ENCODE peak calls at places on chromosome 22, in four cellular contexts. C is prostate gland, P is lung, H is sigmoid colon. Z is an unnamed sample.

GRCh38 chr22:48860557-48860956 is 967.1 kb downstream of the BRD1 start:
- DNase-seq in H (peak), P (no peak), C (no peak), Z (no peak)

GRCh38 chr22:50169774-50170341 is 673 bp upstream of the PANX2 start:
- DNase-seq in C (no peak), H (peak), P (no peak), Z (peak)

GRCh38 chr22:23394525-23395326 is 185.4 kb downstream of the IGLL1 start:
- DNase-seq in C (no peak), H (peak), P (no peak), Z (no peak)

GRCh38 chr22:21652547-21653545 is 10.7 kb downstream of the SDF2L1 start:
- DNase-seq in C (no peak), P (no peak), H (no peak), Z (no peak)

GRCh38 chr22:50340157-50340879 is 2.8 kb upstream of the PPP6R2 start:
- DNase-seq in C (no peak), H (no peak), P (no peak), Z (no peak)

GRCh38 chr22:22892096-22893052 is 4.8 kb downstream of the IGLL5 start:
- DNase-seq in H (peak), P (no peak), C (no peak), Z (no peak)

GRCh38 chr22:30432096-30432495 is 6.5 kb downstream of the MTFP1 start:
- DNase-seq in P (no peak), H (no peak), C (no peak), Z (no peak)

GRCh38 chr22:31250740-31251330 is 38.7 kb downstream of the LIMK2 start:
- DNase-seq in C (peak), H (no peak), P (no peak), Z (no peak)

GRCh38 chr22:40183029-40183581 is 5.4 kb downstream of the TNRC6B start:
- DNase-seq in C (peak), P (no peak), H (peak), Z (peak)

DNA sequence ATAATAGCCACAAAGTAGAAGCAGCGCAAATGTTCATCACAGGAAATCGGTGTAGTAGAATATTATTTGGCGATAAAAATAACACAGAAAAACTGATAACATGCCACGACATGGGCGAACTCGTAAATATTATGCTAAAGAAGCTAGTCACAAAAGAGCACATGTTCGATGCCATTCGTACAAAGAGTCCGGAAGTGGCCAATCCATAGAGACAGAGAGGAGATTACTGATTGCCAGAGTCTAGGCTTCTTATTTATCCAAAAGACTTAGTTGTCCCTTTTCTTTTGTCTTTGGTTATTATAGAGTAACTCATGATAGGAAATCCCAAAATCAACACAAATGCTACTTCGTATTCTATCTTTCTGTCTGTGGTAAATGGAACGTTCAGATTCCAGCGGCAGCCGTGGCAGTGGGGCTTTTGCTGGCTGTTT is 56.5 kb downstream of the MED15 start:
- DNase-seq in H (peak), P (no peak), C (no peak), Z (no peak)
- H3K27ac ChIP-seq in H (no peak), P (no peak), C (no peak), Z (no peak)

GRCh38 chr22:19360300-19360792 is 68.8 kb upstream of the CLTCL1 start:
- DNase-seq in P (no peak), C (no peak), H (no peak), Z (no peak)
- H3K27ac ChIP-seq in P (no peak), C (no peak), H (no peak), Z (no peak)

DNA sequence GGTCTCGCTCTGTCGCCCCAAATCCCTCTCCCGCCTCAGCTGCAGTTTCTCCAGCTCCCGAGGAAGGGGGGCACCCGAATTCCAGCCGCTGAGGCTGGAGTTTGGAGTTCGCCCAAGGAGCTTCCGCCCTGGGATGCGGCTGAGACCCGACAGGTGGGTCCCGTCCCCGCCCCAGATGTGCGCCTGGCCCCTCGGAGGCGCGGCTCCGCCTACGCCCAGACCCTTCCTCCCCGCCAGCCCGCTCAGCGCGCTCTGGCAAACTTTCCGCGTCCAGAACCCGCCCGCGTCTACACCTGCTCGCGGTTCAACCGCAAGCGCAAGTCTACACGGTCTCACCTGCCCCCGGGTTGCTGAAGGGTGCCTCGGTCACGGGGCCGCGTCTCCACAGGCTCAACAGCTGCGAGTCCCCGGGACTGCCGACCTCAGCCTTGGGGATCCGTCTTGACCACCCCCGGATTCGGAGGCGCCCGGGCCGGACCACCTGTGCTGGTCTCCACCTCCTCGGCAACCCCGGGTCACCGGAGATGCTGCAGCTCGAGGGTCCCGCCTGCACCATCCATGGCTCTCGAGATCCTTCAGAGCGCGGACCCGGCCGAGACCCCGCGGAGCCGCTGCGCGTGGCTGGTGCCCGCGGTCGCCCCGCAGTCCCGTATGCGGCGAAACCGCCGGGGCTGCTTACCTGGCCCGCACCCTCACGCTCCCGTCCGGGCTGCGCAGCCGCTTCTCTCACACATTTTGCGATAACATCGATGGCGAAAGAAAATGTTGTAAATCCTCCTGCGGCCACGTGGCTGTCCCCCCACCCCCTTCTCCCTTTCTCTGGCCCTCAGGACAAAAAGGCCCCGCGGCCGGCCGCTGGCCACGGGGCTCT is 63.6 kb downstream of the NFAM1 start:
- DNase-seq in H (peak), P (no peak), C (no peak), Z (peak)
- H3K27ac ChIP-seq in H (peak), P (no peak), C (peak), Z (no peak)

DNA sequence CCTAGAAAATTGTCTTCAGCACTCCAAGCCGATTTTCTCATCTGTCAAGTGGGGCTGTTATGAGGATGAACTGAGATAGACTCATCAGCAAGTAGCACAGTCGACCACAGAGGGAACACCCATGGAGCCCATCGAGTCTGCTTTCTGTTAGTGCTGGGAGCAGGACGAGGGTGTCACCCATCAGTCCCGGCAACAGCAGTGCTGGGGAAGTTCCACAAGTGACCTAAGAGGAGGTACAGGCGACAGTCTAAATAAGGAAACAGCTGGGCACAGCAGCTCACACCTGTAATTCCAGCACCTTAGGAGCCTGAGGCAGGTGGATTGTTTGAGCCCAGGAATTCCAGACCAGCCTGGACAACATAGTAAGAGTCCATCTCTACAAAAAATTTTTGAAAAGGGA is 9.7 kb downstream of the RTL6 start:
- DNase-seq in H (no peak), P (no peak), C (no peak), Z (no peak)
- H3K27ac ChIP-seq in H (no peak), P (no peak), C (no peak), Z (no peak)

DNA sequence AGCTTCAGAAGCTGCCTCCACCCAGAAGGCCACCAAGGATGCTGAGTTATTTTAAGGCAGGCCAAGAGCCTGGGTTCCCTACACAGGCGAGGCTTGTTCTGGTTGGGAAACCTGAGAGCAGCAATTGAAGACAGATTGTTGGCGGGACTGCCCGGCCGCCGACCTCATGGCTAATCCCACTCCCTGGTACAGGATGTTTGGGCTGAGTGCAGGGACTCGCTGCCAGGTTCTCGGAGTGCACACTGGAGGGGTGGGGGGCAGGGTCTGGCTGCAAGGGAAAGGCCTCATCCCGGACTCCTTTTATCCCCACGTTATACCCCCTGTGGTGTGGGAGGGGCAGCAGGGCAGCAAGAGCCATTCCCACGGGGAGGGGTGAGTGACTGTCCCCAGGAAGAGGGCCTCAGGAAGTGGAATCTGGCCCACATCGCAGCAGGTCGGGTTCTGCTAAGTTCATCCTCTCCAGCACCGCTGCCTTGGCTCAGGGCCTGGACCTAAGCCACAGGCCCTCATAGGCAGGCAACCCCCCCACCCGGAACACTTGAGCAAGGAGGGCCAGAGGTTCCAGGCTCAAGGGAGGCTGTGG is 43.5 kb upstream of the PRR5 start:
- DNase-seq in H (peak), C (no peak), P (no peak), Z (peak)
- H3K27ac ChIP-seq in H (peak), C (peak), P (no peak), Z (no peak)

DNA sequence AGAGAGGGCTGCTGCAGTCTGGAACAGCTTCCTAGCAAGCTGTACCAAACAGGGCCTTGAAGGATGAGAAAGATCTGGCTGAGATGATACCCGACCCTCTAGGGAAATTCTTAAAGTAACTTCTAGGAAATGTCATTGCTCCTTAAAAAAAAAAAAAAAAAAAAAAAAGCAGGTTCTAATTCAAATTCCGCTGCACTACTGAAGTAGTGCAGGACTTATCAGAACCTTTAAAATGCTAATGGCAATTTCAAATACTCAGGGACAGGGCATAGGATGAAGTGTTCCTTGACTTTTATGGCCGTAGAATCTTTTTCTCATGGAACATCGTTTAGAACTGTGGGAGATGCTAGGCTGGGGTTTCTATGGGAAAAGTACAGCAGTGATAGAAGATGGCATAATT is 13.1 kb downstream of the MIAT start:
- DNase-seq in C (no peak), P (no peak), H (no peak), Z (no peak)
- H3K27ac ChIP-seq in C (no peak), P (no peak), H (no peak), Z (peak)

DNA sequence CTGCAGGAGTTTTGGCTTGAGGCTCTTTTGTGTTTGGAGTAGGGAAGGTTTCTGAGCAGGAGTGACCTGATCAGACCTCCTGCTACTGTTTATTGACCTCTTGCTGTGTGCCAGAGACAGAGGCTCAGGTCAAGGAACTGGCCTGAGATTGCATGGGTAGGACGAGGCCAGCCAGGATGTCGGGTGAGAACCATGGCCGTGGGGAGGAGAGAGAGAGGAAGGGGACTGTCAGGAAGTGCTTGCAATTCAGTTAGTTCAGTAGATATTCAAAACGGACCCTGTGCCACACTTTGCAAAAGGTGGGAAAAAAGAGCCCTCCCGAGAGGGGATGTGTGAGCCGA is 14.0 kb downstream of the TBC1D22A start:
- DNase-seq in H (no peak), P (no peak), C (no peak), Z (no peak)
- H3K27ac ChIP-seq in H (no peak), P (no peak), C (no peak), Z (peak)

GRCh38 chr22:42856865-42857704 is at the start of gene ARFGAP3:
- DNase-seq in H (peak), P (peak), C (peak), Z (peak)

GRCh38 chr22:42855211-42855610 is 1.9 kb downstream of the ARFGAP3 start:
- DNase-seq in H (no peak), P (no peak), C (no peak), Z (no peak)

GRCh38 chr22:42856179-42856864 is 751 bp downstream of the ARFGAP3 start:
- DNase-seq in H (peak), P (peak), C (peak), Z (peak)

GRCh38 chr22:42857845-42858481 is 890 bp upstream of the ARFGAP3 start:
- DNase-seq in P (no peak), C (no peak), H (no peak), Z (peak)

GRCh38 chr22:42855726-42856125 is 1.3 kb downstream of the ARFGAP3 start:
- DNase-seq in P (no peak), H (no peak), C (no peak), Z (no peak)
- H3K27ac ChIP-seq in P (peak), H (peak), C (peak), Z (peak)